ENCODE peak calls at places on chromosome 18, in seven cellular contexts. S is HCT116, V is PC-3, A is hepatocyte, Y is GM23248, R is MM.1S, X is GM23338. B is an unnamed sample. For H3K27me3, the result is how much of the 10 kb centered on the place peaks cover.

GRCh38 chr18:24231773-24232735 is 93.2 kb downstream of the CABYR start:
- DNase-seq in S (no peak), V (peak), A (peak), Y (peak), R (no peak), X (no peak), B (no peak)

GRCh38 chr18:36153203-36153602 is 23.5 kb downstream of the ELP2 start:
- DNase-seq in S (no peak), V (no peak), A (peak), Y (peak), R (no peak), X (no peak), B (no peak)

GRCh38 chr18:58769321-58769720 is 95.4 kb upstream of the ZNF532 start:
- DNase-seq in S (no peak), V (no peak), A (no peak), Y (no peak), R (no peak), X (no peak), B (no peak)

GRCh38 chr18:75249672-75250470 is 39.3 kb downstream of the TSHZ1 start:
- DNase-seq in S (no peak), V (no peak), A (no peak), Y (no peak), R (no peak), X (no peak), B (no peak)

GRCh38 chr18:31274915-31275314 is 43.0 kb upstream of the DSG1 start:
- DNase-seq in S (peak), V (peak), A (no peak), Y (no peak), R (no peak), X (no peak), B (no peak)

GRCh38 chr18:13530879-13531387 is 195.4 kb downstream of the FAM210A start:
- DNase-seq in S (peak), V (peak), A (peak), Y (peak), R (peak), X (peak), B (peak)

GRCh38 chr18:61608306-61608705 is 275.1 kb downstream of the CDH20 start:
- DNase-seq in S (no peak), V (no peak), A (no peak), Y (peak), R (no peak), X (no peak), B (no peak)

GRCh38 chr18:5476961-5477800 is 66.6 kb downstream of the EPB41L3 start:
- DNase-seq in S (no peak), V (no peak), A (no peak), Y (no peak), R (no peak), X (peak), B (peak)

GRCh38 chr18:74146756-74147155 is 878 bp downstream of the FBXO15 start:
- DNase-seq in S (no peak), V (no peak), A (no peak), Y (peak), R (no peak), X (no peak), B (no peak)

GRCh38 chr18:4232656-4233055 is 222.5 kb downstream of the DLGAP1 start:
- DNase-seq in S (no peak), V (no peak), A (no peak), Y (no peak), R (peak), X (peak), B (no peak)

GRCh38 chr18:34957119-34957863 is 83.9 kb upstream of the MAPRE2 start:
- DNase-seq in S (no peak), V (no peak), A (no peak), Y (no peak), R (no peak), X (peak), B (no peak)

GRCh38 chr18:72427721-72428120 is 116.4 kb downstream of the CBLN2 start:
- DNase-seq in S (no peak), V (no peak), A (no peak), Y (peak), R (no peak), X (no peak), B (no peak)

GRCh38 chr18:34511435-34511834 is 198.7 kb upstream of the DTNA start:
- DNase-seq in S (no peak), V (peak), A (no peak), Y (no peak), R (no peak), X (no peak), B (no peak)

GRCh38 chr18:74200780-74201179 is 52.5 kb downstream of the TIMM21 start:
- DNase-seq in S (no peak), V (no peak), A (no peak), Y (no peak), R (no peak), X (no peak), B (no peak)

GRCh38 chr18:79747156-79747845 is 50.4 kb upstream of the KCNG2 start:
- DNase-seq in S (no peak), V (no peak), A (no peak), Y (no peak), R (no peak), X (no peak), B (no peak)

GRCh38 chr18:77597726-77598125 is 348.1 kb downstream of the GALR1 start:
- DNase-seq in S (no peak), V (no peak), A (no peak), Y (peak), R (no peak), X (no peak), B (no peak)

GRCh38 chr18:39463986-39464385 is 1898.4 kb upstream of the CELF4 start:
- DNase-seq in S (no peak), V (no peak), A (no peak), Y (peak), R (no peak), X (no peak), B (no peak)

GRCh38 chr18:28690100-28690499 is 513.2 kb upstream of the CDH2 start:
- DNase-seq in S (no peak), V (peak), A (no peak), Y (no peak), R (no peak), X (no peak), B (no peak)

GRCh38 chr18:22417496-22418188 is at the start of gene CTAGE1:
- DNase-seq in S (no peak), V (no peak), A (no peak), Y (peak), R (no peak), X (peak), B (peak)

GRCh38 chr18:13451661-13452447 is 233.3 kb downstream of the LDLRAD4 start:
- DNase-seq in S (no peak), V (no peak), A (no peak), Y (no peak), R (no peak), X (peak), B (peak)

GRCh38 chr18:60024857-60025256 is 125.1 kb downstream of the PMAIP1 start:
- DNase-seq in S (no peak), V (no peak), A (no peak), Y (peak), R (no peak), X (no peak), B (no peak)

GRCh38 chr18:42048150-42048549 is 93.1 kb downstream of the PIK3C3 start:
- DNase-seq in S (no peak), V (peak), A (peak), Y (peak), R (no peak), X (no peak), B (no peak)

GRCh38 chr18:45802814-45803492 is 22.5 kb upstream of the SIGLEC15 start:
- DNase-seq in S (peak), V (peak), A (peak), Y (peak), R (no peak), X (no peak), B (no peak)
- H2AFZ ChIP-seq in S (peak), V (peak), A (no peak), Y (peak), R (no peak), X (no peak), B (no peak)

GRCh38 chr18:48408111-48408726 is 964 bp downstream of the ZBTB7C start:
- DNase-seq in S (no peak), V (no peak), A (no peak), Y (no peak), R (no peak), X (peak), B (peak)
- H3K27me3 ChIP-seq in S (under half), V (under half), A (half or more), Y (under half), R (under half), X (half or more), B (half or more)

DNA sequence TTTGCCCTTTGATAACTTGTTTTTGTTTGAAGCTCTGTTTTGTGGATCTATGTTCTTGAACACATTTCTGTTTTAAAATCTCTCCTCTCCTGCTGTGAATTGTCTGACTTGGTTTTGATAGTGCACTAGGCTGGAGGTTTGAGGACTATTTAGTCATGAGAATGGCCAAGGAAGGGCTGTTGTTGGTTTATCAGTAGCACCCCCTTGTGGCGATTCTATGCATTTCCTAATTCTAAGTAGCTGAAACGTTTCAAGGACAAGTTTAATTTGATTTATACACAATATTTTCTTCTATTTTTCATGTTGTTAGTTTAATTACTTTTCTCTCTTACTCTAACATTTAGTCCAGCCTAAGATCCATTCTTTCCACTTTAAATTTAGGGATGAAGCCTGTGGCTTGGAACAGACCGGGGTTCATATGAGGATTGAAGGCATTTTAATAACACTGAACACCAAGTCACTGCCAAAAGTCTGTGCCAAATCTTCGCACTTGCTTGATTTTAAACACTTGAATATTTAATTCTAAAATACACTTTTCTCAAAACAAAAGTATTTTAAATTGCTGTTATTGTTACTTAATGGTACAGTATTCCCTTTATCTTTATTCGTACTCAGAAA is 166.0 kb downstream of the SOCS6 start:
- DNase-seq in S (peak), V (peak), A (peak), Y (peak), R (peak), X (peak), B (peak)
- TF ChIP-seq EZH2phosphoT487 in S (no peak), V (no peak), A (no peak), Y (no peak), R (no peak), X (no peak), B (no peak)

GRCh38 chr18:71249791-71250190 is 960.9 kb downstream of the SOCS6 start:
- DNase-seq in S (no peak), V (no peak), A (no peak), Y (no peak), R (no peak), X (no peak), B (no peak)
- H2AFZ ChIP-seq in S (no peak), V (no peak), A (no peak), Y (no peak), R (no peak), X (no peak), B (no peak)

GRCh38 chr18:37393221-37393828 is 172.3 kb downstream of the CELF4 start:
- DNase-seq in S (no peak), V (no peak), A (no peak), Y (no peak), R (no peak), X (no peak), B (no peak)
- H3K27me3 ChIP-seq in S (under half), V (under half), A (under half), Y (under half), R (under half), X (under half), B (under half)

DNA sequence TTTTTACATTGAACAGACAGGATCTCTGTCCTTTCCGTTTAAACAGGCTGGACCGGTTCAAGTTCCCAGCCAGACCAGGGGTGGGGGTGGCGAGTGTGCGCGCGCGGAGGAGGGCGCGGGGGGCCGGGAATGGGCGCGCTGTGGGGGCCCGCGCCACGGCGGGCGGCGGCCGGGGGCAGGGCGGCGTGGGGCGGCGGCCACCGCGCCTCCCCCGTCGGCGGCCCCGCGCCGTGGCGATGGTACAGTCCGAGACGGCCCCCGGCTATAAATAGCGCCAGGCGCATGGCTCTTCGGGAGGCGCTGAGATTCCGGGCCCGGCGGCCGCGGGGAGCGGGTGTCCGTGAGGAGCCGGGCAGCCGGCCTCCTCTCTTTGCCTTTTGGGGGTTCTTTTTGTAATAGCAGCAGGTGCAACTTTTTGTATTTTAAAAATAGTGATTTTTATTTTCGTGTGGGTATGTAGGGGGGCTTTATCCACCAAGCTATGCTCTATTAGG is 434 bp upstream of the CELF4 start:
- DNase-seq in S (no peak), V (no peak), A (peak), Y (peak), R (no peak), X (peak), B (peak)
- TF ChIP-seq EZH2phosphoT487 in S (no peak), V (no peak), A (no peak), Y (no peak), R (no peak), X (no peak), B (no peak)

GRCh38 chr18:26689226-26689913 is 141.0 kb upstream of the KCTD1 start:
- DNase-seq in S (no peak), V (no peak), A (no peak), Y (no peak), R (no peak), X (no peak), B (no peak)

GRCh38 chr18:26685438-26686173 is 137.3 kb upstream of the KCTD1 start:
- DNase-seq in S (no peak), V (no peak), A (no peak), Y (no peak), R (no peak), X (peak), B (peak)

DNA sequence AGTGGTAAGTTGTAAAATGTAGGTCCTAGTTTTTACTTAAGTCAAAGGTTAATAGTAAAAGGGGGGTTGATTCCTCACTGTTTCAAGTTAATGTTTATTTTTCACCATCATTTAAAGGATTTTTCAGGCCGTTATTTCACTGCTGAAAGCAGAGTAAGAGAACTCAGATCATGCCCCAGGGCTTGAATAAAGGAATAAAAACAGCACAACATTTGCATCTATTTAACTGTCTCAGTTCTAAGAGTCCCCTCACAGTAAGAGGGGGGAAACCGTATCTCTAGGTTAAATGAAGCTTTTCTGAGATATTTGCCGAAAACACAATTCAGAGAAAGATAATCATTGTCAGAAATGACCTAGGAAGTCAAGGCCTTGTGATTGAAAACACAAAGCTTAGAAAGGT is 138.2 kb upstream of the KCTD1 start:
- DNase-seq in S (no peak), V (no peak), A (no peak), Y (no peak), R (no peak), X (no peak), B (no peak)
- H2AFZ ChIP-seq in S (no peak), V (no peak), A (no peak), Y (no peak), R (no peak), X (no peak), B (no peak)